ENCODE peak calls at places on chromosomes 5 and 9, in six cellular contexts. H is midbrain, Y is AG04449, P is Calu3, X is AG09309, U is kidney epithelial cell. Q is an unnamed sample.

GRCh38 chr5:40429258-40430111 is 250.2 kb upstream of the PTGER4 start:
- DNase-seq in H (peak), Y (no peak), P (no peak), X (no peak), U (no peak), Q (no peak)

GRCh38 chr5:38921174-38921573 is 75.4 kb downstream of the OSMR start:
- DNase-seq in H (no peak), Y (no peak), P (no peak), X (no peak), U (no peak), Q (no peak)

GRCh38 chr9:33480976-33481375 is 7.3 kb upstream of the NOL6 start:
- DNase-seq in H (no peak), Y (no peak), P (no peak), X (no peak), U (no peak), Q (no peak)

GRCh38 chr5:149732500-149733128 is 2.5 kb downstream of the PPARGC1B start:
- DNase-seq in H (no peak), Y (no peak), P (no peak), X (no peak), U (no peak), Q (no peak)

GRCh38 chr5:80182802-80183645 is 72.8 kb downstream of the SERINC5 start:
- DNase-seq in H (no peak), Y (no peak), P (peak), X (no peak), U (no peak), Q (no peak)

GRCh38 chr5:95924720-95925119 is 36.9 kb downstream of the ELL2 start:
- DNase-seq in H (peak), Y (no peak), P (no peak), X (no peak), U (no peak), Q (no peak)

GRCh38 chr5:3386676-3387075 is 209.0 kb upstream of the IRX1 start:
- DNase-seq in H (no peak), Y (no peak), P (no peak), X (no peak), U (no peak), Q (no peak)

GRCh38 chr5:74286734-74287705 is 353.5 kb downstream of the ENC1 start:
- DNase-seq in H (no peak), Y (no peak), P (no peak), X (no peak), U (no peak), Q (no peak)

GRCh38 chr9:124124729-124125589 is 113.4 kb downstream of the LHX2 start:
- DNase-seq in H (no peak), Y (no peak), P (no peak), X (no peak), U (no peak), Q (no peak)

GRCh38 chr5:90170231-90170630 is 239.3 kb downstream of the CETN3 start:
- DNase-seq in H (no peak), Y (no peak), P (no peak), X (no peak), U (no peak), Q (no peak)

GRCh38 chr5:136276087-136276486 is 83.1 kb upstream of the SMIM32 start:
- DNase-seq in H (no peak), Y (no peak), P (no peak), X (no peak), U (no peak), Q (no peak)

GRCh38 chr5:155929081-155929480 is 397.9 kb upstream of the SGCD start:
- DNase-seq in H (no peak), Y (no peak), P (no peak), X (no peak), U (no peak), Q (no peak)

GRCh38 chr5:113382736-113383135 is 52.1 kb downstream of the TSSK1B start:
- DNase-seq in H (no peak), Y (no peak), P (no peak), X (no peak), U (no peak), Q (no peak)

GRCh38 chr5:15499528-15500325 is at the start of gene FBXL7:
- DNase-seq in H (peak), Y (no peak), P (no peak), X (no peak), U (peak), Q (no peak)

GRCh38 chr9:135788576-135789300 is 86.8 kb downstream of the KCNT1 start:
- DNase-seq in H (no peak), Y (no peak), P (no peak), X (no peak), U (no peak), Q (no peak)

GRCh38 chr5:75009559-75010230 is 42.7 kb downstream of the GCNT4 start:
- DNase-seq in H (no peak), Y (no peak), P (no peak), X (no peak), U (no peak), Q (no peak)

GRCh38 chr9:122234022-122234748 is 5.4 kb upstream of the LHX6 start:
- DNase-seq in H (no peak), Y (no peak), P (no peak), X (no peak), U (no peak), Q (no peak)

GRCh38 chr5:58241383-58241782 is 218.5 kb downstream of the PLK2 start:
- DNase-seq in H (no peak), Y (no peak), P (peak), X (no peak), U (peak), Q (no peak)

GRCh38 chr9:68418259-68418845 is 61.9 kb downstream of the PGM5 start:
- DNase-seq in H (no peak), Y (no peak), P (no peak), X (no peak), U (no peak), Q (no peak)